ENCODE peak calls at places on chromosomes 1 and 21, in seven cellular contexts. One of them, this sample, is unnamed. For H3K4me1 and H3K9me3, the result is how much of the 10 kb centered on the place peaks cover.

GRCh38 chr1:214281902-214282695 is 1.1 kb downstream of the SMYD2 start:
- DNase-seq in fibroblast of lung: peak
- DNase-seq in A549: peak
- DNase-seq in upper lobe of right lung: no peak
- DNase-seq in A673: peak
- DNase-seq in iPS DF 6.9: no peak
- DNase-seq in right atrium auricular region: no peak
- DNase-seq in this sample: peak

GRCh38 chr1:185345913-185346717 is 29.1 kb upstream of the IVNS1ABP start:
- DNase-seq in fibroblast of lung: no peak
- DNase-seq in A549: no peak
- DNase-seq in upper lobe of right lung: no peak
- DNase-seq in A673: no peak
- DNase-seq in iPS DF 6.9: no peak
- DNase-seq in right atrium auricular region: no peak
- DNase-seq in this sample: no peak

GRCh38 chr1:225962440-225962975 is 21.5 kb upstream of the LEFTY2 start:
- DNase-seq in fibroblast of lung: no peak
- DNase-seq in A549: peak
- DNase-seq in upper lobe of right lung: peak
- DNase-seq in A673: peak
- DNase-seq in iPS DF 6.9: no peak
- DNase-seq in right atrium auricular region: no peak
- DNase-seq in this sample: peak

GRCh38 chr1:165895451-165895871 is 68.0 kb downstream of the UCK2 start:
- DNase-seq in fibroblast of lung: peak
- DNase-seq in A549: no peak
- DNase-seq in upper lobe of right lung: no peak
- DNase-seq in A673: no peak
- DNase-seq in iPS DF 6.9: no peak
- DNase-seq in right atrium auricular region: no peak
- DNase-seq in this sample: no peak

GRCh38 chr1:152460529-152460899 is 46.5 kb upstream of the CRNN start:
- DNase-seq in fibroblast of lung: no peak
- DNase-seq in A549: no peak
- DNase-seq in upper lobe of right lung: no peak
- DNase-seq in A673: no peak
- DNase-seq in iPS DF 6.9: no peak
- DNase-seq in right atrium auricular region: no peak
- DNase-seq in this sample: no peak

GRCh38 chr1:220791287-220791686 is 4.6 kb downstream of the MTARC1 start:
- DNase-seq in fibroblast of lung: no peak
- DNase-seq in A549: no peak
- DNase-seq in upper lobe of right lung: no peak
- DNase-seq in A673: no peak
- DNase-seq in iPS DF 6.9: no peak
- DNase-seq in right atrium auricular region: peak
- DNase-seq in this sample: no peak

GRCh38 chr21:28144653-28145052 is 848.0 kb downstream of the LTN1 start:
- DNase-seq in fibroblast of lung: no peak
- DNase-seq in A549: no peak
- DNase-seq in upper lobe of right lung: no peak
- DNase-seq in A673: no peak
- DNase-seq in iPS DF 6.9: no peak
- DNase-seq in right atrium auricular region: no peak
- DNase-seq in this sample: no peak

GRCh38 chr1:161486806-161487482 is 18.3 kb upstream of the FCGR2A start:
- DNase-seq in fibroblast of lung: peak
- DNase-seq in A549: peak
- DNase-seq in upper lobe of right lung: no peak
- DNase-seq in A673: peak
- DNase-seq in iPS DF 6.9: peak
- DNase-seq in right atrium auricular region: no peak
- DNase-seq in this sample: peak

GRCh38 chr1:187622545-187622944 is 793.8 kb downstream of the PLA2G4A start:
- DNase-seq in fibroblast of lung: no peak
- DNase-seq in A549: no peak
- DNase-seq in upper lobe of right lung: no peak
- DNase-seq in A673: no peak
- DNase-seq in iPS DF 6.9: no peak
- DNase-seq in right atrium auricular region: no peak
- DNase-seq in this sample: no peak

GRCh38 chr1:106398391-106398790 is 658.1 kb upstream of the PRMT6 start:
- DNase-seq in fibroblast of lung: no peak
- DNase-seq in A549: no peak
- DNase-seq in upper lobe of right lung: no peak
- DNase-seq in A673: peak
- DNase-seq in iPS DF 6.9: no peak
- DNase-seq in right atrium auricular region: no peak
- DNase-seq in this sample: no peak

GRCh38 chr1:245488346-245489110 is 333.7 kb downstream of the KIF26B start:
- DNase-seq in fibroblast of lung: no peak
- DNase-seq in A549: no peak
- DNase-seq in upper lobe of right lung: no peak
- DNase-seq in A673: no peak
- DNase-seq in iPS DF 6.9: no peak
- DNase-seq in right atrium auricular region: no peak
- DNase-seq in this sample: peak

GRCh38 chr1:188065917-188066316 is 1237.2 kb downstream of the PLA2G4A start:
- DNase-seq in fibroblast of lung: peak
- DNase-seq in A549: no peak
- DNase-seq in upper lobe of right lung: no peak
- DNase-seq in A673: no peak
- DNase-seq in iPS DF 6.9: no peak
- DNase-seq in right atrium auricular region: no peak
- DNase-seq in this sample: no peak

GRCh38 chr1:46166521-46167462 is 8.1 kb upstream of the TSPAN1 start:
- DNase-seq in fibroblast of lung: no peak
- DNase-seq in A549: no peak
- DNase-seq in upper lobe of right lung: peak
- DNase-seq in A673: no peak
- DNase-seq in iPS DF 6.9: no peak
- DNase-seq in right atrium auricular region: peak
- DNase-seq in this sample: no peak

GRCh38 chr1:158972841-158973240 is 36.9 kb upstream of the IFI16 start:
- DNase-seq in fibroblast of lung: no peak
- DNase-seq in A549: no peak
- DNase-seq in upper lobe of right lung: no peak
- DNase-seq in A673: peak
- DNase-seq in iPS DF 6.9: no peak
- DNase-seq in right atrium auricular region: no peak
- DNase-seq in this sample: no peak

GRCh38 chr1:23177438-23178380 is 9.1 kb upstream of the LUZP1 start:
- DNase-seq in fibroblast of lung: peak
- DNase-seq in A549: no peak
- DNase-seq in upper lobe of right lung: peak
- DNase-seq in A673: peak
- DNase-seq in iPS DF 6.9: no peak
- DNase-seq in right atrium auricular region: peak
- DNase-seq in this sample: peak

GRCh38 chr1:26913754-26914619 is at the start of gene NR0B2:
- DNase-seq in fibroblast of lung: no peak
- DNase-seq in A549: no peak
- DNase-seq in upper lobe of right lung: peak
- DNase-seq in A673: no peak
- DNase-seq in iPS DF 6.9: no peak
- DNase-seq in right atrium auricular region: no peak
- DNase-seq in this sample: no peak

GRCh38 chr21:15967661-15968060 is 237.9 kb downstream of the USP25 start:
- DNase-seq in fibroblast of lung: peak
- DNase-seq in A549: no peak
- DNase-seq in upper lobe of right lung: no peak
- DNase-seq in A673: no peak
- DNase-seq in iPS DF 6.9: no peak
- DNase-seq in right atrium auricular region: no peak
- DNase-seq in this sample: no peak

GRCh38 chr1:65027699-65028358 is 61.5 kb upstream of the JAK1 start:
- DNase-seq in fibroblast of lung: peak
- DNase-seq in A549: no peak
- DNase-seq in upper lobe of right lung: peak
- DNase-seq in A673: no peak
- DNase-seq in iPS DF 6.9: no peak
- DNase-seq in right atrium auricular region: no peak
- DNase-seq in this sample: no peak

GRCh38 chr1:29033829-29034466 is 89.8 kb downstream of the TMEM200B start:
- DNase-seq in fibroblast of lung: peak
- DNase-seq in A549: peak
- DNase-seq in upper lobe of right lung: no peak
- DNase-seq in A673: peak
- DNase-seq in iPS DF 6.9: no peak
- DNase-seq in right atrium auricular region: no peak
- DNase-seq in this sample: no peak

GRCh38 chr21:35338281-35338680 is 289.2 kb upstream of the RUNX1 start:
- DNase-seq in fibroblast of lung: no peak
- DNase-seq in A549: no peak
- DNase-seq in upper lobe of right lung: no peak
- DNase-seq in A673: no peak
- DNase-seq in iPS DF 6.9: no peak
- DNase-seq in right atrium auricular region: no peak
- DNase-seq in this sample: no peak

GRCh38 chr1:151611288-151611790 is 511 bp upstream of the SNX27 start:
- DNase-seq in fibroblast of lung: peak
- DNase-seq in A549: no peak
- DNase-seq in upper lobe of right lung: no peak
- DNase-seq in A673: peak
- DNase-seq in iPS DF 6.9: no peak
- DNase-seq in right atrium auricular region: peak
- DNase-seq in this sample: no peak

GRCh38 chr1:113073457-113073950 is 506 bp downstream of the LRIG2 start:
- DNase-seq in fibroblast of lung: peak
- DNase-seq in A549: no peak
- DNase-seq in upper lobe of right lung: no peak
- DNase-seq in A673: no peak
- DNase-seq in iPS DF 6.9: no peak
- DNase-seq in right atrium auricular region: no peak
- DNase-seq in this sample: peak

GRCh38 chr1:167881786-167882185 is 32.1 kb downstream of the ADCY10 start:
- DNase-seq in fibroblast of lung: peak
- DNase-seq in A549: no peak
- DNase-seq in upper lobe of right lung: no peak
- DNase-seq in A673: no peak
- DNase-seq in iPS DF 6.9: no peak
- DNase-seq in right atrium auricular region: no peak
- DNase-seq in this sample: no peak

GRCh38 chr1:200929530-200930278 is 35.0 kb downstream of the INAVA start:
- DNase-seq in fibroblast of lung: no peak
- DNase-seq in A549: no peak
- DNase-seq in upper lobe of right lung: no peak
- DNase-seq in A673: no peak
- DNase-seq in iPS DF 6.9: no peak
- DNase-seq in right atrium auricular region: no peak
- DNase-seq in this sample: no peak

GRCh38 chr1:85340427-85340826 is 64.0 kb upstream of the BCL10 start:
- DNase-seq in fibroblast of lung: no peak
- DNase-seq in A549: no peak
- DNase-seq in upper lobe of right lung: no peak
- DNase-seq in A673: peak
- DNase-seq in iPS DF 6.9: no peak
- DNase-seq in right atrium auricular region: no peak
- DNase-seq in this sample: peak

GRCh38 chr1:915295-916172 is 8.2 kb upstream of the SAMD11 start:
- DNase-seq in fibroblast of lung: no peak
- DNase-seq in A549: no peak
- DNase-seq in upper lobe of right lung: peak
- DNase-seq in A673: no peak
- DNase-seq in iPS DF 6.9: no peak
- DNase-seq in right atrium auricular region: no peak
- DNase-seq in this sample: peak

GRCh38 chr1:213723187-213723586 is 264.6 kb upstream of the PROX1 start:
- DNase-seq in fibroblast of lung: no peak
- DNase-seq in A549: no peak
- DNase-seq in upper lobe of right lung: no peak
- DNase-seq in A673: no peak
- DNase-seq in iPS DF 6.9: no peak
- DNase-seq in right atrium auricular region: no peak
- DNase-seq in this sample: no peak

GRCh38 chr1:202181586-202181985 is 12.0 kb upstream of the LGR6 start:
- DNase-seq in fibroblast of lung: no peak
- DNase-seq in A549: no peak
- DNase-seq in upper lobe of right lung: no peak
- DNase-seq in A673: no peak
- DNase-seq in iPS DF 6.9: no peak
- DNase-seq in right atrium auricular region: no peak
- DNase-seq in this sample: no peak

GRCh38 chr1:209675567-209676154 is 449 bp downstream of the G0S2 start:
- DNase-seq in fibroblast of lung: peak
- DNase-seq in A549: no peak
- DNase-seq in upper lobe of right lung: peak
- DNase-seq in A673: no peak
- DNase-seq in iPS DF 6.9: no peak
- DNase-seq in right atrium auricular region: no peak
- DNase-seq in this sample: no peak

GRCh38 chr1:19209990-19210771 is at the start of gene UBR4:
- DNase-seq in fibroblast of lung: peak
- DNase-seq in A549: peak
- DNase-seq in upper lobe of right lung: peak
- DNase-seq in A673: peak
- DNase-seq in iPS DF 6.9: peak
- DNase-seq in right atrium auricular region: peak
- DNase-seq in this sample: peak
- H3K4me1 ChIP-seq in fibroblast of lung: under half
- H3K4me1 ChIP-seq in A549: under half
- H3K4me1 ChIP-seq in upper lobe of right lung: under half
- H3K4me1 ChIP-seq in A673: under half
- H3K4me1 ChIP-seq in iPS DF 6.9: under half
- H3K4me1 ChIP-seq in right atrium auricular region: half or more
- H3K4me1 ChIP-seq in this sample: under half

GRCh38 chr1:247716546-247716945 is at the start of gene OR6F1:
- DNase-seq in fibroblast of lung: no peak
- DNase-seq in A549: no peak
- DNase-seq in upper lobe of right lung: no peak
- DNase-seq in A673: no peak
- DNase-seq in iPS DF 6.9: no peak
- DNase-seq in right atrium auricular region: no peak
- DNase-seq in this sample: no peak

GRCh38 chr1:247721222-247721621 is 4.8 kb upstream of the OR6F1 start:
- DNase-seq in fibroblast of lung: no peak
- DNase-seq in A549: no peak
- DNase-seq in upper lobe of right lung: no peak
- DNase-seq in A673: no peak
- DNase-seq in iPS DF 6.9: no peak
- DNase-seq in right atrium auricular region: no peak
- DNase-seq in this sample: no peak
- H3K9me3 ChIP-seq in fibroblast of lung: under half
- H3K9me3 ChIP-seq in A549: under half
- H3K9me3 ChIP-seq in upper lobe of right lung: under half
- H3K9me3 ChIP-seq in A673: under half
- H3K9me3 ChIP-seq in iPS DF 6.9: under half
- H3K9me3 ChIP-seq in right atrium auricular region: under half
- H3K9me3 ChIP-seq in this sample: under half

GRCh38 chr1:17553970-17554369 is 14.5 kb downstream of the ARHGEF10L start:
- DNase-seq in fibroblast of lung: peak
- DNase-seq in A549: no peak
- DNase-seq in upper lobe of right lung: no peak
- DNase-seq in A673: no peak
- DNase-seq in iPS DF 6.9: no peak
- DNase-seq in right atrium auricular region: no peak
- DNase-seq in this sample: no peak
- H3K4me1 ChIP-seq in fibroblast of lung: under half
- H3K4me1 ChIP-seq in A549: under half
- H3K4me1 ChIP-seq in upper lobe of right lung: under half
- H3K4me1 ChIP-seq in A673: under half
- H3K4me1 ChIP-seq in iPS DF 6.9: under half
- H3K4me1 ChIP-seq in right atrium auricular region: under half
- H3K4me1 ChIP-seq in this sample: under half

GRCh38 chr1:216224233-216224632 is 199.0 kb downstream of the USH2A start:
- DNase-seq in fibroblast of lung: no peak
- DNase-seq in A549: no peak
- DNase-seq in upper lobe of right lung: no peak
- DNase-seq in A673: no peak
- DNase-seq in iPS DF 6.9: no peak
- DNase-seq in right atrium auricular region: no peak
- DNase-seq in this sample: no peak
- H3K9me3 ChIP-seq in fibroblast of lung: under half
- H3K9me3 ChIP-seq in A549: under half
- H3K9me3 ChIP-seq in upper lobe of right lung: under half
- H3K9me3 ChIP-seq in A673: under half
- H3K9me3 ChIP-seq in iPS DF 6.9: under half
- H3K9me3 ChIP-seq in right atrium auricular region: under half
- H3K9me3 ChIP-seq in this sample: under half

This sample was measured in HAP-1.